ENCODE peak calls at places on chromosome 10, in four cellular contexts. One of them, this sample, is unnamed.

GRCh38 chr10:5479481-5480161 is 19.7 kb downstream of the CALML5 start:
- DNase-seq in lower leg skin: peak
- DNase-seq in adipocyte: no peak
- DNase-seq in substantia nigra: no peak
- DNase-seq in this sample: no peak

GRCh38 chr10:55224007-55224781 is 423.2 kb upstream of the PCDH15 start:
- DNase-seq in substantia nigra: no peak
- DNase-seq in lower leg skin: no peak
- DNase-seq in adipocyte: no peak
- DNase-seq in this sample: no peak

GRCh38 chr10:46198516-46198915 is 88.3 kb upstream of the ANTXRL start:
- DNase-seq in substantia nigra: no peak
- DNase-seq in adipocyte: no peak
- DNase-seq in lower leg skin: no peak
- DNase-seq in this sample: no peak

GRCh38 chr10:90344226-90344625 is 513.6 kb downstream of the HTR7 start:
- DNase-seq in substantia nigra: no peak
- DNase-seq in adipocyte: no peak
- DNase-seq in lower leg skin: no peak
- DNase-seq in this sample: no peak

GRCh38 chr10:96319754-96320514 is 15.7 kb downstream of the DNTT start:
- DNase-seq in lower leg skin: no peak
- DNase-seq in substantia nigra: no peak
- DNase-seq in adipocyte: peak
- DNase-seq in this sample: no peak

GRCh38 chr10:24983946-24984345 is 31.5 kb upstream of the PRTFDC1 start:
- DNase-seq in adipocyte: peak
- DNase-seq in substantia nigra: no peak
- DNase-seq in lower leg skin: no peak
- DNase-seq in this sample: peak

GRCh38 chr10:74949434-74949833 is 123.0 kb downstream of the KAT6B start:
- DNase-seq in adipocyte: peak
- DNase-seq in substantia nigra: no peak
- DNase-seq in lower leg skin: no peak
- DNase-seq in this sample: no peak

GRCh38 chr10:108358912-108359311 is 1194.4 kb upstream of the SORCS1 start:
- DNase-seq in adipocyte: peak
- DNase-seq in lower leg skin: no peak
- DNase-seq in substantia nigra: no peak
- DNase-seq in this sample: peak

GRCh38 chr10:72688208-72688651 is 3.7 kb upstream of the MCU start:
- DNase-seq in substantia nigra: no peak
- DNase-seq in adipocyte: peak
- DNase-seq in lower leg skin: no peak
- DNase-seq in this sample: peak

GRCh38 chr10:131310054-131310903 is 1.2 kb downstream of the TCERG1L start:
- DNase-seq in substantia nigra: no peak
- DNase-seq in adipocyte: peak
- DNase-seq in lower leg skin: no peak
- DNase-seq in this sample: no peak

GRCh38 chr10:110765513-110766375 is 106.0 kb upstream of the PDCD4 start:
- DNase-seq in substantia nigra: no peak
- DNase-seq in adipocyte: no peak
- DNase-seq in lower leg skin: no peak
- DNase-seq in this sample: peak

GRCh38 chr10:88386204-88386877 is 196.8 kb downstream of the RNLS start:
- DNase-seq in adipocyte: peak
- DNase-seq in lower leg skin: no peak
- DNase-seq in substantia nigra: no peak
- DNase-seq in this sample: no peak

GRCh38 chr10:26238378-26238777 is 21.8 kb downstream of the GAD2 start:
- DNase-seq in lower leg skin: no peak
- DNase-seq in substantia nigra: no peak
- DNase-seq in adipocyte: no peak
- DNase-seq in this sample: no peak

This sample was measured in AG10803.